ENCODE peak calls at places on chromosomes 1 and 21, in eight cellular contexts. Y is HCT116, I is MM.1S, J is SK-N-SH, E is hepatocyte, H is GM23248, Z is Karpas-422, X is PC-3. R is an unnamed sample. For H3K9me2 and H3K27me3, the result is how much of the 10 kb centered on the place peaks cover.

GRCh38 chr1:240091614-240092300 is at the start of gene FMN2:
- DNase-seq in Y (no peak), I (peak), J (peak), E (peak), H (peak), Z (no peak), X (peak), R (peak)

GRCh38 chr1:12184008-12184681 is 17.4 kb downstream of the TNFRSF1B start:
- DNase-seq in Y (no peak), I (no peak), J (peak), E (peak), H (peak), Z (no peak), X (no peak), R (no peak)

GRCh38 chr1:41769068-41769467 is 149.7 kb downstream of the HIVEP3 start:
- DNase-seq in Y (no peak), I (no peak), J (no peak), E (no peak), H (no peak), Z (no peak), X (no peak), R (no peak)

GRCh38 chr21:40208206-40208950 is 341.1 kb downstream of the PCP4 start:
- DNase-seq in Y (no peak), I (no peak), J (no peak), E (no peak), H (no peak), Z (no peak), X (no peak), R (no peak)

GRCh38 chr1:153608089-153608672 is 4.8 kb downstream of the S100A16 start:
- DNase-seq in Y (no peak), I (no peak), J (no peak), E (no peak), H (no peak), Z (no peak), X (peak), R (peak)

GRCh38 chr1:167634435-167634834 is 4.4 kb downstream of the RCSD1 start:
- DNase-seq in Y (no peak), I (no peak), J (no peak), E (no peak), H (no peak), Z (no peak), X (peak), R (no peak)

GRCh38 chr1:26833432-26834405 is 7.2 kb downstream of the ZDHHC18 start:
- DNase-seq in Y (no peak), I (peak), J (no peak), E (no peak), H (no peak), Z (peak), X (no peak), R (no peak)

GRCh38 chr21:45386336-45386727 is 18.6 kb upstream of the COL18A1 start:
- DNase-seq in Y (no peak), I (no peak), J (no peak), E (no peak), H (no peak), Z (no peak), X (peak), R (no peak)

GRCh38 chr1:111920221-111921024 is 69.0 kb downstream of the KCND3 start:
- DNase-seq in Y (no peak), I (no peak), J (no peak), E (no peak), H (peak), Z (no peak), X (no peak), R (no peak)

GRCh38 chr1:26291939-26292338 is 12.1 kb downstream of the SH3BGRL3 start:
- DNase-seq in Y (no peak), I (no peak), J (no peak), E (no peak), H (no peak), Z (peak), X (no peak), R (no peak)

GRCh38 chr1:45095450-45095849 is 83.4 kb downstream of the UROD start:
- DNase-seq in Y (no peak), I (no peak), J (no peak), E (no peak), H (no peak), Z (no peak), X (no peak), R (no peak)

GRCh38 chr1:55679971-55680370 is 464.8 kb upstream of the USP24 start:
- DNase-seq in Y (no peak), I (no peak), J (no peak), E (no peak), H (peak), Z (no peak), X (no peak), R (no peak)

GRCh38 chr1:107862064-107862463 is 102.9 kb downstream of the VAV3 start:
- DNase-seq in Y (no peak), I (no peak), J (no peak), E (no peak), H (no peak), Z (peak), X (no peak), R (no peak)

GRCh38 chr1:192061556-192061955 is 96.7 kb upstream of the RGS18 start:
- DNase-seq in Y (no peak), I (no peak), J (no peak), E (peak), H (no peak), Z (no peak), X (no peak), R (peak)

GRCh38 chr21:43868461-43868860 is 3.4 kb downstream of the AGPAT3 start:
- DNase-seq in Y (no peak), I (no peak), J (no peak), E (no peak), H (no peak), Z (no peak), X (peak), R (no peak)

GRCh38 chr1:226761322-226761721 is 22.2 kb upstream of the ITPKB start:
- DNase-seq in Y (no peak), I (no peak), J (no peak), E (no peak), H (peak), Z (no peak), X (peak), R (no peak)

GRCh38 chr1:87243573-87243972 is 85.1 kb upstream of the LMO4 start:
- DNase-seq in Y (no peak), I (no peak), J (no peak), E (no peak), H (peak), Z (no peak), X (peak), R (no peak)

GRCh38 chr1:109770331-109771095 is 6.8 kb upstream of the EPS8L3 start:
- DNase-seq in Y (no peak), I (no peak), J (no peak), E (no peak), H (no peak), Z (no peak), X (no peak), R (no peak)

GRCh38 chr21:27213328-27213727 is 246.4 kb upstream of the ADAMTS5 start:
- DNase-seq in Y (no peak), I (no peak), J (no peak), E (no peak), H (peak), Z (no peak), X (peak), R (peak)

GRCh38 chr21:27220416-27220815 is 253.5 kb upstream of the ADAMTS5 start:
- DNase-seq in Y (no peak), I (no peak), J (no peak), E (no peak), H (peak), Z (no peak), X (no peak), R (no peak)

GRCh38 chr21:27221084-27221483 is 254.2 kb upstream of the ADAMTS5 start:
- DNase-seq in Y (no peak), I (no peak), J (no peak), E (no peak), H (no peak), Z (no peak), X (no peak), R (no peak)

DNA sequence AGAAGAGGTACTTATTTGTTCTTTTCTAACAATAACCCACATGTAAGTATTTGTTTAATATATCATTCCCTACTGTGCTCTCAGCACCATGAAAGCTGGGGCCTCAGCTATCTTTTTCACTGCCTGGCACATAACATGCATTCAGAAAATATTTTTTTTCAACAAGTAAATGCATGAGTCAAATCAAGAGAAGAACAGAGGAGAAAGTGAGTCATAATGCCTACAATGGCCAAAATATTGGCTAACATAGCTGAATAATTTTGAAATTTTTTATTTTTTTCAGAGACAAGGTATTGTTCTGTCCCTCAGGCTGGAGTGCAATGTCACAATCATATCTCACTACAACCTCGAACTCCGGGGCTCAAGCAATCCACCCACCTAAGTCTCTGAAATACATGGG is 252.2 kb upstream of the ADAMTS5 start:
- DNase-seq in Y (no peak), I (no peak), J (no peak), E (no peak), H (peak), Z (no peak), X (peak), R (no peak)
- H3K9me2 ChIP-seq in Y (under half), I (under half), J (under half), E (under half), H (under half), Z (under half), X (under half), R (under half)

DNA sequence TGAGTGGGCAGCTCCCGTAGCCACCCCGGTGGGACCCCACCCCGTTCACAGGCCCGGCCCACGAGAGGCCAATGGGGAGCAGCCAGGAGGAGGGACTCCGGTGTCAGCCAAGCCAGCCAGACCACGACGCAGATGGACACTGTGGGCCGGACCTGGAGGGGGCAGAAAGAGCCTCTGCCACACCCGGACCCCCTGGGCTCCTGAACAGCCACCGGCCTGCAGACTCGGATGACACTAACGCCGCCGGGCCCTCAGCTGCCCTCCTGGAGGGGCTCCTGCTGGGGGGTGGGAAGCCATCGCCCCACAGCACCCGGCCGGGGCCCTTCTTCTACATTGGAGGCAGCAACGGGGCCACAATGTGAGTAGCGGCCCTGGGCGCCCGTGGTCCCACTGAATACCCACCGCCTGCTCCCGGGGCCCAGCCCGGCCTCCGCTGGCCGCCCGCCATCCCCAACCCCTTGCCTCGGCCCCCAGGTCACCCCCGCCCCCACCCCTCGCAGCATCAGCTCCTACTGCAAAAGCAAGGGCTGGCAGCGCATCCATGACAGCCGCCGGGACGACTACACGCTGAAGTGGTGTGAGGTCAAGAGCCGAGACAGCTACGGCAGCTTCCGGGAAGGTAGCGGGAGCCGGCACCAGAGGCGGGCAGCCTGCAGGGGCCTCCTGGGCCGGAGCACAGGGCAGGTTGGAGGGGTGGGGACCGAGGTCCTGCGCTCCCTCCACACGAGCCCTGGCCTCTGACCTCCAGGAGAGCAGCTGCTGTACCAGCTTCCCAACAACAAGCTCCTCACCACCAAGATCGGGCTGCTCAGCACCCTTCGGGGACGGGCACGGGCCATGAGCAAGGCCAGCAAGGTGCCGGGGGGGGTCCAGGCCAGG is 6.5 kb downstream of the TTLL10 start:
- DNase-seq in Y (no peak), I (no peak), J (peak), E (no peak), H (no peak), Z (peak), X (no peak), R (peak)
- H3K27me3 ChIP-seq in Y (under half), I (half or more), J (under half), E (under half), H (under half), Z (under half), X (under half), R (under half)

GRCh38 chr1:34869754-34870153 is 10.2 kb upstream of the SMIM12 start:
- DNase-seq in Y (no peak), I (no peak), J (no peak), E (no peak), H (no peak), Z (no peak), X (no peak), R (no peak)

GRCh38 chr1:34872133-34872503 is 12.6 kb upstream of the SMIM12 start:
- DNase-seq in Y (no peak), I (no peak), J (no peak), E (no peak), H (no peak), Z (no peak), X (no peak), R (no peak)

GRCh38 chr1:34871443-34872132 is 12.0 kb upstream of the SMIM12 start:
- DNase-seq in Y (no peak), I (no peak), J (no peak), E (no peak), H (peak), Z (no peak), X (no peak), R (no peak)

GRCh38 chr1:34868230-34869049 is 8.9 kb upstream of the SMIM12 start:
- DNase-seq in Y (no peak), I (no peak), J (no peak), E (no peak), H (no peak), Z (no peak), X (no peak), R (no peak)

DNA sequence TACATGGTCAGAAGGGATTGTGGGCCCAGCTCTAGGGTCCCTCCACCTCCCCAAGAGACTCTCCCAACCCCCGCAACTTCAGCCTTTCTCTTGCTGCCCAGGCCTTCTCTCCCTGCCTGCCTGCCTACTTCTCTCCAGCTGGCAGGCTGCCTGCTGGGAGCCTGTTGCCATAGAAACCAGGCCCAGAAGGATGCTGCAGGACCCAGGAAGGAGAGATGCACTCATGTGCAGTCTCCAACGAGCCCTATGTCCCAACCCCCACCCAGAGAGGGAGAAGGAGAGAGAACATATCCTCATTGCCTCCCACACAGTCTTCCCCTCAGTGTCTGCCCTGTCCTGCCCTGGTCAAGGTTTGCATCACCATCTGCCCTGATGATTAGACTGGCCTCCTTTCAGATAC is 10.8 kb upstream of the SMIM12 start:
- DNase-seq in Y (no peak), I (no peak), J (peak), E (no peak), H (no peak), Z (no peak), X (no peak), R (no peak)
- H3K9me2 ChIP-seq in Y (under half), I (under half), J (under half), E (under half), H (under half), Z (under half), X (under half), R (under half)

GRCh38 chr1:152486400-152487006 is 24.1 kb upstream of the LCE5A start:
- DNase-seq in Y (no peak), I (peak), J (peak), E (no peak), H (peak), Z (peak), X (peak), R (peak)

GRCh38 chr1:152487871-152488270 is 22.7 kb upstream of the LCE5A start:
- DNase-seq in Y (no peak), I (no peak), J (no peak), E (no peak), H (no peak), Z (no peak), X (no peak), R (no peak)

GRCh38 chr1:152479792-152480595 is 30.6 kb upstream of the LCE5A start:
- DNase-seq in Y (peak), I (peak), J (peak), E (no peak), H (peak), Z (peak), X (peak), R (peak)

DNA sequence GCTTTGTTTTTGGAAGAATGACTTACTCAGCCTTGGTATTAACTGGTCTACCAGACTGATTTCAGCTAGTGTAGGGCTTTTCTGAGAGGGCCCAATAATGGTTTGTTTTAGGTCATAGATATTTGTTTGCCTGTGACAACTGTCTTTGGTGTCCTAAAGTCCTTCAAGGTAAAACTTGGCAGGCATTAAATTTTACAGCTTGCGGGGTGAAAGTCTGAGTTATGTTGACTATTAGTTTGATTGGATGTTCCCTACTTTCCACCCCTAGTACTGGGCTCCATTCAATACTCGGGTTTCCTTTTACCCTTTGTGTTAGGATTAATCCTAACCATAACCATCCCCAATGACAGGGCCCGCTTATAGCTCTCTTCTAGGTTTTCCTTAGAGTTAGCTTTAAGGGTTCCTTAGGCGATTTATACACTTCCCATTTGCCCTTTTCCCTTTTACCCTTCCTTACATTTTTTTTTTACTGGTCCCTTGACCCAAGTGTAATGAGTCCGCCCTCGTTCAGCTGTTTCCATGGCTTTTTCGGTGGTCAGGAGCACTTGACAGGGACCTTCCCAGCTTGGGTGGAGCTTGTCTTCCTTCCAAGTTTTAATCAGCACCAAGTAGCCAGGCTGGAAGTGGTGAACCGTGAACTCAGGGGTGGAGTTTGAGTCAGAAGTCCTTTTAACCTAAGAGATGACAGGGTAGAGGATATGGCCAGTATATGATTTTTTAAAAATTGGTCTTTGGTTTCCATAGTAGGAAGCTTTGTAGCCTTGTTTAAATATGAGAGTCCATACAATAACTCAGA is 28.5 kb upstream of the LCE5A start:
- DNase-seq in Y (no peak), I (no peak), J (no peak), E (no peak), H (no peak), Z (no peak), X (no peak), R (no peak)
- H3K27me3 ChIP-seq in Y (under half), I (under half), J (under half), E (under half), H (under half), Z (under half), X (under half), R (under half)

GRCh38 chr1:169363046-169363756 is 4.4 kb downstream of the NME7 start:
- DNase-seq in Y (peak), I (no peak), J (no peak), E (no peak), H (peak), Z (no peak), X (peak), R (no peak)
- H3K9me2 ChIP-seq in Y (under half), I (under half), J (under half), E (under half), H (under half), Z (under half), X (under half), R (under half)

R was measured in GM23338.